ENCODE peak calls at places on chromosomes 5 and 9, in six cellular contexts. C is adrenal gland, I is NCI-H1092 treated with DMSO at 0.1 percent for 48 hours, R is T-helper 9 cell, U is GOT3, M is ELR. O is an unnamed sample.

GRCh38 chr5:146334074-146334533 is 4.5 kb upstream of the POU4F3 start:
- DNase-seq in M (no peak), I (no peak), C (no peak), R (no peak), U (no peak), O (no peak)

GRCh38 chr9:114289106-114289505 is 33.8 kb upstream of the ORM1 start:
- DNase-seq in I (no peak), R (no peak), C (peak), M (no peak), U (no peak), O (no peak)

GRCh38 chr9:128881884-128882676 is at the start of the genes KYAT1 and LRRC8A:
- DNase-seq in U (peak), R (peak), C (peak), M (peak), I (peak), O (peak)

GRCh38 chr9:112433715-112434392 is 52.8 kb upstream of the KIAA1958 start:
- DNase-seq in M (no peak), C (no peak), R (no peak), I (no peak), U (no peak), O (no peak)

GRCh38 chr9:13429271-13429670 is 149.8 kb upstream of the MPDZ start:
- DNase-seq in U (no peak), R (no peak), I (no peak), C (no peak), M (no peak), O (no peak)

GRCh38 chr5:101271945-101272344 is 368.9 kb upstream of the ST8SIA4 start:
- DNase-seq in R (no peak), C (no peak), M (no peak), U (no peak), I (no peak), O (no peak)

GRCh38 chr5:124235031-124235562 is 511.3 kb downstream of the ZNF608 start:
- DNase-seq in R (no peak), U (no peak), M (no peak), C (no peak), I (no peak), O (no peak)

GRCh38 chr5:128667148-128667547 is 129.1 kb upstream of the FBN2 start:
- DNase-seq in I (no peak), U (no peak), R (no peak), C (no peak), M (no peak), O (no peak)

GRCh38 chr9:105690742-105691141 is 3.6 kb upstream of the TMEM38B start:
- DNase-seq in U (no peak), C (no peak), I (no peak), R (no peak), M (peak), O (no peak)

GRCh38 chr9:69976165-69976564 is 67.5 kb upstream of the MAMDC2 start:
- DNase-seq in C (no peak), R (no peak), I (no peak), U (no peak), M (peak), O (peak)

GRCh38 chr9:69874301-69875060 is 53.9 kb downstream of the CFAP95 start:
- DNase-seq in U (no peak), R (no peak), C (peak), M (peak), I (no peak), O (no peak)

GRCh38 chr9:127853312-127854168 is 918 bp downstream of the ENG start:
- DNase-seq in U (no peak), C (no peak), I (no peak), R (no peak), M (peak), O (no peak)

GRCh38 chr5:159410480-159410879 is 80.2 kb upstream of the IL12B start:
- DNase-seq in I (no peak), C (no peak), R (no peak), U (no peak), M (no peak), O (no peak)

GRCh38 chr5:138874771-138875628 is at the start of gene LRRTM2:
- DNase-seq in R (no peak), I (peak), M (peak), U (no peak), C (no peak), O (no peak)

GRCh38 chr5:14870347-14871083 is 1.1 kb downstream of the ANKH start:
- DNase-seq in I (peak), R (no peak), M (peak), C (peak), U (no peak), O (peak)

O was measured in NCI-H146.